ENCODE peak calls at places on chromosomes 13 and 19, in eight cellular contexts. Y is activated T-helper 1 cell treated with anti-CD3 and anti-CD28 coated beads, Interleukin-12 subunit alpha, Interleukin-12 subunit beta, Interleukin-2, Interleukin-4 antibody, amounts not matched to agents 30 ng/mL and 10 ng/mL and 1 ng/mL, durations not matched to agents 14 hours and 24 hours and 36 hours; E is left ventricle myocardium superior; A is heart right ventricle; C is DMS153; I is Calu3; G is brain microvascular endothelial cell; B is breast epithelium. O is an unnamed sample.

GRCh38 chr13:42041017-42041683 is 7.3 kb upstream of the DGKH start:
- DNase-seq in Y (peak), E (peak), A (peak), C (peak), I (peak), G (peak), B (peak), O (peak)

GRCh38 chr19:1862424-1863307 is 713 bp downstream of the KLF16 start:
- DNase-seq in Y (peak), E (peak), A (peak), C (peak), I (peak), G (no peak), B (no peak), O (no peak)

GRCh38 chr13:48533207-48533499 is 273 bp upstream of the RCBTB2 start:
- DNase-seq in Y (no peak), E (no peak), A (no peak), C (no peak), I (no peak), G (no peak), B (no peak), O (no peak)

GRCh38 chr19:54002495-54003315 is 11.3 kb downstream of the CACNG6 start:
- DNase-seq in Y (no peak), E (no peak), A (no peak), C (no peak), I (peak), G (peak), B (no peak), O (no peak)

GRCh38 chr19:57903298-57904174 is 12.9 kb downstream of the ZNF417 start:
- DNase-seq in Y (no peak), E (no peak), A (no peak), C (no peak), I (no peak), G (no peak), B (no peak), O (no peak)

GRCh38 chr13:87582399-87582798 is 88.8 kb upstream of the SLITRK5 start:
- DNase-seq in Y (no peak), E (no peak), A (no peak), C (no peak), I (no peak), G (no peak), B (no peak), O (no peak)

GRCh38 chr13:42968906-42969305 is 23.1 kb downstream of the EPSTI1 start:
- DNase-seq in Y (no peak), E (no peak), A (no peak), C (peak), I (peak), G (no peak), B (peak), O (peak)

GRCh38 chr19:797528-798414 is 519 bp downstream of the PTBP1 start:
- DNase-seq in Y (peak), E (peak), A (peak), C (peak), I (peak), G (peak), B (peak), O (peak)

GRCh38 chr13:44406617-44407016 is 33.0 kb downstream of the SERP2 start:
- DNase-seq in Y (no peak), E (no peak), A (no peak), C (no peak), I (no peak), G (no peak), B (no peak), O (no peak)

GRCh38 chr13:51643882-51644281 is 59.6 kb downstream of the WDFY2 start:
- DNase-seq in Y (no peak), E (no peak), A (no peak), C (no peak), I (no peak), G (peak), B (no peak), O (no peak)

GRCh38 chr19:5655412-5655811 is 24.9 kb downstream of the MICOS13 start:
- DNase-seq in Y (no peak), E (no peak), A (no peak), C (no peak), I (no peak), G (no peak), B (no peak), O (no peak)

GRCh38 chr13:98142427-98143156 is at the start of gene FARP1:
- DNase-seq in Y (peak), E (peak), A (peak), C (peak), I (peak), G (no peak), B (peak), O (peak)

GRCh38 chr19:45515081-45515624 is 7.9 kb downstream of the VASP start:
- DNase-seq in Y (no peak), E (peak), A (no peak), C (no peak), I (no peak), G (no peak), B (no peak), O (peak)

GRCh38 chr19:41193420-41194156 is 569 bp downstream of the CYP2S1 start:
- DNase-seq in Y (no peak), E (no peak), A (no peak), C (no peak), I (no peak), G (no peak), B (no peak), O (no peak)

GRCh38 chr19:4284176-4284958 is 5.3 kb downstream of the SHD start:
- DNase-seq in Y (no peak), E (no peak), A (no peak), C (peak), I (peak), G (peak), B (no peak), O (no peak)

GRCh38 chr19:4717191-4717965 is 6.3 kb downstream of the DPP9 start:
- DNase-seq in Y (no peak), E (no peak), A (no peak), C (no peak), I (no peak), G (peak), B (no peak), O (no peak)

GRCh38 chr19:11196406-11197287 is 698 bp downstream of the KANK2 start:
- DNase-seq in Y (no peak), E (peak), A (peak), C (no peak), I (peak), G (no peak), B (no peak), O (no peak)

GRCh38 chr13:45341799-45342584 is 1.0 kb upstream of the TPT1 start:
- DNase-seq in Y (no peak), E (peak), A (no peak), C (no peak), I (peak), G (no peak), B (no peak), O (peak)

GRCh38 chr13:94640676-94641075 is 39.0 kb downstream of the GPR180 start:
- DNase-seq in Y (no peak), E (no peak), A (no peak), C (no peak), I (no peak), G (no peak), B (no peak), O (no peak)

GRCh38 chr13:50713849-50714248 is 129.6 kb downstream of the DLEU7 start:
- DNase-seq in Y (peak), E (no peak), A (no peak), C (no peak), I (no peak), G (peak), B (no peak), O (no peak)

GRCh38 chr13:51282322-51282721 is 57.2 kb upstream of the SERPINE3 start:
- DNase-seq in Y (no peak), E (peak), A (peak), C (no peak), I (no peak), G (no peak), B (no peak), O (no peak)

GRCh38 chr19:35154535-35155406 is at the start of gene FXYD5:
- DNase-seq in Y (peak), E (peak), A (peak), C (no peak), I (peak), G (peak), B (peak), O (peak)

GRCh38 chr13:30364133-30364532 is 56.8 kb upstream of the KATNAL1 start:
- DNase-seq in Y (no peak), E (no peak), A (no peak), C (no peak), I (no peak), G (no peak), B (no peak), O (peak)

GRCh38 chr13:113220141-113220598 is 10.8 kb downstream of the CUL4A start:
- DNase-seq in Y (no peak), E (peak), A (peak), C (no peak), I (no peak), G (no peak), B (no peak), O (no peak)

GRCh38 chr13:50594276-50594970 is 249.1 kb downstream of the DLEU7 start:
- DNase-seq in Y (no peak), E (no peak), A (no peak), C (no peak), I (no peak), G (no peak), B (no peak), O (no peak)

GRCh38 chr19:14406645-14407331 is 12.4 kb downstream of the DDX39A start:
- DNase-seq in Y (no peak), E (peak), A (no peak), C (no peak), I (no peak), G (no peak), B (no peak), O (no peak)

GRCh38 chr13:80562423-80562822 is 221.5 kb upstream of the SPRY2 start:
- DNase-seq in Y (no peak), E (no peak), A (no peak), C (peak), I (no peak), G (no peak), B (no peak), O (no peak)

GRCh38 chr13:99203601-99204579 is 3.2 kb downstream of the UBAC2 start:
- DNase-seq in Y (no peak), E (no peak), A (no peak), C (no peak), I (no peak), G (no peak), B (no peak), O (no peak)

O was measured in lower leg skin.